ENCODE peak calls at places on chromosomes 2 and 18, in nine cellular contexts. D is activated naive CD4-positive, alpha-beta T cell; A is fibroblast of the conjunctiva; L is frontal cortex; K is activated CD4-positive, alpha-beta T cell treated with anti-CD3 and anti-CD28 coated beads for 4 hours; B is naive thymus-derived CD4-positive, alpha-beta T cell; X is T-cell; M is GM13976; T is activated T-helper 9 cell treated with anti-CD3 and anti-CD28 coated beads, Interleukin-2, amount 50 U/mL, for 16 hours. O is an unnamed sample.

GRCh38 chr18:56286775-56287174 is 351.6 kb downstream of the TXNL1 start:
- DNase-seq in A (peak), X (no peak), M (no peak), L (no peak), D (no peak), B (no peak), T (no peak), K (no peak), O (no peak)

GRCh38 chr2:40746150-40746549 is 294.3 kb upstream of the SLC8A1 start:
- DNase-seq in D (no peak), X (no peak), K (no peak), A (no peak), M (no peak), L (no peak), B (no peak), T (no peak), O (no peak)

GRCh38 chr2:211664321-211664720 is 874.3 kb downstream of the ERBB4 start:
- DNase-seq in X (no peak), K (no peak), M (no peak), A (no peak), T (no peak), D (no peak), B (no peak), L (no peak), O (no peak)

GRCh38 chr2:176449852-176450251 is 180.6 kb downstream of the MTX2 start:
- DNase-seq in A (no peak), X (no peak), L (no peak), K (no peak), D (no peak), B (no peak), M (no peak), T (no peak), O (no peak)

GRCh38 chr2:69619725-69620124 is 23.8 kb downstream of the AAK1 start:
- DNase-seq in L (no peak), D (no peak), B (no peak), M (no peak), X (no peak), K (no peak), A (no peak), T (no peak), O (no peak)

GRCh38 chr2:238415036-238415764 is 11.5 kb upstream of the ASB1 start:
- DNase-seq in M (no peak), X (peak), D (no peak), L (no peak), B (no peak), T (no peak), K (no peak), A (no peak), O (no peak)

GRCh38 chr2:179837408-179837807 is 24.0 kb downstream of the ZNF385B start:
- DNase-seq in X (no peak), M (no peak), L (no peak), B (no peak), K (no peak), A (no peak), T (no peak), D (no peak), O (peak)

GRCh38 chr2:128801581-128801980 is 482.9 kb upstream of the HS6ST1 start:
- DNase-seq in L (no peak), M (no peak), X (no peak), D (no peak), T (no peak), K (no peak), B (no peak), A (no peak), O (no peak)

GRCh38 chr2:31693882-31694281 is 113.1 kb upstream of the SRD5A2 start:
- DNase-seq in K (no peak), L (no peak), T (no peak), M (no peak), A (no peak), X (no peak), B (no peak), D (no peak), O (no peak)

GRCh38 chr2:199459286-199460100 is 1.8 kb upstream of the SATB2 start:
- DNase-seq in T (peak), B (peak), L (peak), K (peak), A (peak), X (peak), M (peak), D (peak), O (peak)

GRCh38 chr18:44568986-44569385 is 111.7 kb upstream of the SETBP1 start:
- DNase-seq in D (no peak), A (no peak), L (no peak), T (no peak), X (no peak), B (no peak), M (no peak), K (no peak), O (no peak)

GRCh38 chr2:54577944-54578667 is 122.0 kb downstream of the SPTBN1 start:
- DNase-seq in D (no peak), L (no peak), A (no peak), K (no peak), M (no peak), X (no peak), T (no peak), B (no peak), O (no peak)

GRCh38 chr18:46636040-46636630 is 20.9 kb downstream of the LOXHD1 start:
- DNase-seq in B (no peak), K (no peak), D (no peak), A (no peak), L (no peak), M (no peak), X (no peak), T (no peak), O (no peak)

GRCh38 chr2:30686669-30687068 is 120.6 kb downstream of the CAPN13 start:
- DNase-seq in M (no peak), T (no peak), K (no peak), A (no peak), X (no peak), D (no peak), L (no peak), B (no peak), O (no peak)

GRCh38 chr2:73291461-73292315 is 1.7 kb downstream of the EGR4 start:
- DNase-seq in T (no peak), M (peak), X (no peak), L (no peak), D (no peak), B (no peak), K (no peak), A (no peak), O (no peak)

GRCh38 chr2:199460808-199461454 is 3.2 kb upstream of the SATB2 start:
- DNase-seq in T (no peak), B (no peak), K (no peak), D (no peak), X (no peak), M (no peak), L (no peak), A (no peak), O (no peak)

GRCh38 chr2:46540496-46541342 is 61.4 kb downstream of the TMEM247 start:
- DNase-seq in T (no peak), A (no peak), D (no peak), L (no peak), M (no peak), B (no peak), K (no peak), X (no peak), O (no peak)

GRCh38 chr2:181778621-181779195 is 98.4 kb upstream of the NEUROD1 start:
- DNase-seq in L (no peak), K (no peak), A (no peak), X (no peak), B (no peak), D (no peak), M (no peak), T (no peak), O (no peak)

GRCh38 chr18:34658101-34658500 is 52.0 kb upstream of the DTNA start:
- DNase-seq in B (no peak), M (no peak), D (no peak), T (no peak), L (no peak), K (no peak), X (no peak), A (no peak), O (no peak)

GRCh38 chr2:98445708-98446577 is 1.3 kb downstream of the INPP4A start:
- DNase-seq in B (no peak), M (no peak), A (no peak), D (no peak), T (no peak), X (peak), L (no peak), K (peak), O (no peak)

GRCh38 chr2:189096769-189097447 is 82.7 kb downstream of the COL5A2 start:
- DNase-seq in X (no peak), A (peak), L (no peak), M (no peak), D (no peak), B (no peak), K (no peak), T (no peak), O (no peak)

GRCh38 chr2:1613078-1613445 is 131.3 kb downstream of the PXDN start:
- DNase-seq in K (no peak), M (no peak), A (no peak), D (no peak), T (no peak), L (no peak), X (no peak), B (no peak), O (no peak)

GRCh38 chr2:8628179-8628869 is 53.5 kb upstream of the ID2 start:
- DNase-seq in B (no peak), L (no peak), T (no peak), D (no peak), X (no peak), K (no peak), M (no peak), A (no peak), O (no peak)

GRCh38 chr18:62973689-62974088 is 258.3 kb downstream of the PHLPP1 start:
- DNase-seq in A (no peak), T (no peak), B (no peak), D (no peak), L (no peak), M (no peak), K (no peak), X (no peak), O (no peak)

GRCh38 chr2:23496456-23496855 is 111.5 kb downstream of the KLHL29 start:
- DNase-seq in M (no peak), K (no peak), D (no peak), B (no peak), X (no peak), L (no peak), T (no peak), A (no peak), O (no peak)

GRCh38 chr18:12819330-12819729 is 64.7 kb downstream of the PTPN2 start:
- DNase-seq in D (no peak), M (peak), X (no peak), L (no peak), B (no peak), A (no peak), K (no peak), T (no peak), O (no peak)

GRCh38 chr2:178205853-178206516 is 11.7 kb downstream of the OSBPL6 start:
- DNase-seq in M (no peak), X (no peak), T (no peak), D (no peak), L (no peak), B (no peak), A (no peak), K (no peak), O (no peak)

GRCh38 chr2:18551623-18552022 is 8.8 kb downstream of the RDH14 start:
- DNase-seq in B (no peak), D (no peak), A (no peak), L (no peak), K (no peak), M (no peak), X (no peak), T (no peak), O (no peak)

GRCh38 chr18:64283059-64283458 is 134.2 kb upstream of the LINC00305 start:
- DNase-seq in A (no peak), X (no peak), D (no peak), B (no peak), L (no peak), M (no peak), T (no peak), K (no peak), O (no peak)

GRCh38 chr18:63681449-63682381 is 20.0 kb upstream of the SERPINB3 start:
- DNase-seq in K (no peak), A (no peak), L (no peak), T (no peak), D (no peak), B (no peak), M (no peak), X (no peak), O (no peak)

GRCh38 chr2:183019718-183020442 is 18.4 kb downstream of the NCKAP1 start:
- DNase-seq in K (no peak), A (no peak), L (no peak), T (no peak), X (no peak), B (no peak), M (no peak), D (no peak), O (no peak)

GRCh38 chr2:11738589-11739436 is 7.6 kb upstream of the LPIN1 start:
- DNase-seq in L (no peak), D (no peak), M (no peak), K (no peak), B (no peak), A (peak), T (no peak), X (no peak), O (no peak)